ENCODE peak calls at places on chromosome 5, in five cellular contexts. S, G, H, N and B are unnamed samples.

GRCh38 chr5:59069438-59070079 is 486.7 kb downstream of the RAB3C start:
- DNase-seq in N (peak; percentile 23), S (no peak), G (peak; percentile 92), H (no peak), B (peak; percentile 21)

GRCh38 chr5:54769746-54770145 is 215.6 kb downstream of the ESM1 start:
- DNase-seq in N (no peak), G (no peak), H (no peak), S (no peak), B (no peak)

GRCh38 chr5:58482536-58482935 is 8.7 kb upstream of the GAPT start:
- DNase-seq in S (no peak), N (no peak), G (no peak), H (no peak), B (no peak)

GRCh38 chr5:36079200-36079761 is 12.6 kb upstream of the UGT3A2 start:
- DNase-seq in H (peak; percentile 44), G (peak; percentile 44), S (peak; percentile 45), N (peak; percentile 44), B (peak; percentile 53)

GRCh38 chr5:37580106-37580505 is 201.0 kb downstream of the WDR70 start:
- DNase-seq in N (no peak), H (no peak), S (no peak), G (no peak), B (no peak)

GRCh38 chr5:123155511-123155923 is 66.5 kb downstream of the PRDM6 start:
- DNase-seq in G (no peak), N (no peak), H (no peak), S (no peak), B (no peak)

GRCh38 chr5:8057764-8058163 is 188.8 kb downstream of the MTRR start:
- DNase-seq in N (no peak), S (no peak), H (no peak), G (no peak), B (no peak)

GRCh38 chr5:96745844-96746531 is 61.8 kb downstream of the ERAP1 start:
- DNase-seq in N (no peak), G (no peak), S (no peak), H (no peak), B (no peak)

GRCh38 chr5:6556089-6556801 is 76.6 kb downstream of the NSUN2 start:
- DNase-seq in S (no peak), G (peak; percentile 22), H (no peak), N (no peak), B (no peak)

GRCh38 chr5:37111426-37112382 is 137.5 kb downstream of the CPLANE1 start:
- DNase-seq in N (no peak), S (no peak), G (no peak), H (peak; percentile 27), B (no peak)

GRCh38 chr5:176418251-176418650 is 1.9 kb upstream of the CLTB start:
- DNase-seq in H (no peak), S (no peak), N (peak; percentile 72), G (no peak), B (peak; percentile 66)

GRCh38 chr5:170508036-170508435 is 4.2 kb downstream of the KCNIP1 start:
- DNase-seq in S (no peak), N (no peak), H (no peak), G (no peak), B (no peak)

GRCh38 chr5:60744682-60745081 is 44.7 kb upstream of the DEPDC1B start:
- DNase-seq in G (no peak), H (no peak), N (no peak), S (no peak), B (no peak)

GRCh38 chr5:172494630-172495505 is 40.5 kb upstream of the SH3PXD2B start:
- DNase-seq in H (no peak), N (no peak), S (no peak), G (no peak), B (no peak)

GRCh38 chr5:111309384-111309783 is 85.2 kb downstream of the CAMK4 start:
- DNase-seq in G (no peak), N (no peak), H (no peak), S (no peak), B (no peak)

GRCh38 chr5:149730620-149731331 is 666 bp downstream of the PPARGC1B start:
- DNase-seq in H (peak; percentile 72), G (peak; percentile 13), N (peak; percentile 53), S (peak; percentile 64), B (peak; percentile 58)

GRCh38 chr5:106258591-106259125 is 1412.1 kb downstream of the EFNA5 start:
- DNase-seq in G (peak; percentile 60), N (peak; percentile 5), S (no peak), H (no peak), B (peak; percentile 28)

GRCh38 chr5:134503088-134503936 is 22.2 kb upstream of the JADE2 start:
- DNase-seq in G (peak; percentile 98), H (peak; percentile 91), N (peak; percentile 85), S (peak; percentile 64), B (peak; percentile 95)

GRCh38 chr5:43627028-43627427 is 24.0 kb downstream of the NNT start:
- DNase-seq in S (peak; percentile 43), H (peak; percentile 6), N (peak; percentile 44), G (peak; percentile 62), B (peak; percentile 52)

GRCh38 chr5:150485770-150486401 is 22.0 kb upstream of the NDST1 start:
- DNase-seq in H (peak; percentile 23), G (no peak), S (peak; percentile 64), N (peak; percentile 56), B (peak; percentile 71)

GRCh38 chr5:158951951-158952545 is 147.7 kb downstream of the EBF1 start:
- DNase-seq in H (no peak), N (no peak), S (no peak), G (no peak), B (no peak)

GRCh38 chr5:143957455-143957854 is 145.5 kb downstream of the HMHB1 start:
- DNase-seq in S (no peak), N (no peak), H (no peak), G (no peak), B (no peak)
- TF ChIP-seq CTCF in S (no peak), N (peak; percentile 54), H (no peak), G (peak; percentile 62), B (peak; percentile 60)

GRCh38 chr5:168301593-168302388 is 10.3 kb downstream of the WWC1 start:
- DNase-seq in N (peak; percentile 84), H (no peak), G (no peak), S (peak; percentile 64), B (peak; percentile 90)

GRCh38 chr5:168300377-168301182 is 9.1 kb downstream of the WWC1 start:
- DNase-seq in G (no peak), N (no peak), S (no peak), H (no peak), B (no peak)

GRCh38 chr5:168299372-168299771 is 7.9 kb downstream of the WWC1 start:
- DNase-seq in S (no peak), H (no peak), G (no peak), N (no peak), B (no peak)

GRCh38 chr5:168296687-168297086 is 5.2 kb downstream of the WWC1 start:
- DNase-seq in S (no peak), H (no peak), N (no peak), G (no peak), B (no peak)

DNA sequence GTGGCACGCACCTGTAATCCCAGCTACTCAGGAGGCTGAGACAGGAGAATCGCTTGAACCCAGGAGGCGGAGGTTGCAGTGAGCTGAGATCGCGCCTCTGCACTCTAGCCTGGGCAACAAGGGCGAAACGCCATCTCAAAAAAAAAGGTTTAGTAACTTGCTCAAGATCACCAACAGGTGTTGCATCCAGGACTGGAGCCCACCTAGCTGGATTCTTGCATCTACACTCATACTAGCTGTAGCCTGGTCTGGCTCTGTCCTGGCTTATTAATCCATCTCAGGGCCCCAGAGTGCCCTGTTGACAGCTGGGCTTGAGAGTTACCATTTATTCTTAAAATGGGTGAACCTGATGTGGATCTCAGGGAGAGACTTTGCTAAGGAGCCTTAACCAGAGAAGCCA is 7.5 kb downstream of the WWC1 start:
- DNase-seq in S (no peak), H (no peak), G (no peak), N (no peak), B (no peak)
- TF ChIP-seq CTCF in S (no peak), H (no peak), G (no peak), N (no peak), B (no peak)

GRCh38 chr5:178384815-178385471 is 152.3 kb upstream of the PHYKPL start:
- DNase-seq in N (no peak), S (no peak), G (no peak), H (no peak), B (no peak)
- TF ChIP-seq CTCF in N (no peak), S (no peak), G (no peak), H (no peak), B (no peak)

GRCh38 chr5:41524174-41524573 is 13.8 kb upstream of the PLCXD3 start:
- DNase-seq in H (no peak), G (no peak), N (no peak), S (peak; percentile 19), B (no peak)
- TF ChIP-seq CTCF in H (peak; percentile 17), G (no peak), N (peak; percentile 41), S (no peak), B (no peak)